ENCODE peak calls at places on chromosomes 4 and X, in five cellular contexts. T, B, Q, F and N are unnamed samples.
A peak's percentile ranks its signal among the peaks of the same experiment; 100 is the strongest.

GRCh38 chrX:30690330-30690729 is 37.1 kb downstream of the GK start:
- DNase-seq in B (no peak), F (no peak), T (no peak), Q (no peak), N (no peak)

GRCh38 chr4:63212075-63212474 is 1197.2 kb downstream of the TECRL start:
- DNase-seq in T (no peak), F (no peak), Q (no peak), B (no peak), N (no peak)

GRCh38 chr4:25993564-25994185 is 79.7 kb downstream of the SMIM20 start:
- DNase-seq in Q (peak; percentile 41), T (peak; percentile 35), F (peak; percentile 30), B (no peak), N (peak; percentile 22)

GRCh38 chrX:77003956-77004355 is 443.2 kb upstream of the FGF16 start:
- DNase-seq in B (no peak), Q (no peak), T (no peak), F (no peak), N (no peak)

GRCh38 chrX:10783451-10783995 is 163.1 kb upstream of the MID1 start:
- DNase-seq in B (no peak), T (no peak), Q (no peak), F (no peak), N (no peak)

GRCh38 chr4:1207603-1208265 is 35.4 kb upstream of the SPON2 start:
- DNase-seq in F (no peak), Q (peak; percentile 63), B (no peak), T (no peak), N (no peak)

GRCh38 chr4:186936496-186937375 is 213.1 kb upstream of the FAT1 start:
- DNase-seq in F (no peak), T (peak; percentile 95), B (no peak), Q (no peak), N (no peak)

GRCh38 chr4:94451669-94452475 is at the start of gene PDLIM5:
- DNase-seq in B (peak; percentile 66), Q (peak; percentile 98), F (peak; percentile 78), T (peak; percentile 80), N (peak; percentile 82)

GRCh38 chr4:185343726-185344581 is 51.8 kb downstream of the LRP2BP start:
- DNase-seq in F (no peak), B (no peak), T (no peak), Q (peak; percentile 66), N (no peak)

GRCh38 chr4:142812091-142812490 is 34.0 kb downstream of the INPP4B start:
- DNase-seq in T (no peak), F (no peak), B (no peak), Q (no peak), N (no peak)

GRCh38 chr4:2402453-2402852 is 16.0 kb downstream of the ZFYVE28 start:
- DNase-seq in Q (no peak), T (no peak), B (no peak), F (no peak), N (no peak)

GRCh38 chr4:42767669-42768068 is 110.8 kb upstream of the ATP8A1 start:
- DNase-seq in Q (no peak), T (no peak), F (no peak), B (no peak), N (no peak)

GRCh38 chr4:147578611-147579010 is 38.6 kb upstream of the TMEM184C start:
- DNase-seq in F (no peak), B (no peak), T (no peak), Q (no peak), N (no peak)

GRCh38 chr4:25702848-25703247 is 47.2 kb downstream of the SLC34A2 start:
- DNase-seq in Q (no peak), F (no peak), T (no peak), B (no peak), N (no peak)

GRCh38 chrX:18668468-18668867 is 3.4 kb downstream of the RS1 start:
- DNase-seq in T (no peak), B (peak; percentile 19), Q (no peak), F (no peak), N (no peak)

GRCh38 chrX:38192007-38192625 is 28.6 kb downstream of the SRPX start:
- DNase-seq in T (no peak), B (no peak), Q (peak; percentile 37), F (no peak), N (no peak)

GRCh38 chr4:19438228-19438627 is 813.5 kb upstream of the SLIT2 start:
- DNase-seq in Q (no peak), B (no peak), T (no peak), F (no peak), N (no peak)

GRCh38 chr4:16018061-16018676 is 55.2 kb upstream of the FGFBP2 start:
- DNase-seq in T (no peak), F (no peak), B (no peak), Q (no peak), N (no peak)

GRCh38 chr4:55386073-55386472 is 9.7 kb upstream of the TMEM165 start:
- DNase-seq in Q (peak; percentile 53), B (no peak), T (peak; percentile 13), F (no peak), N (no peak)

GRCh38 chr4:21949073-21949457 is 493 bp upstream of the KCNIP4 start:
- DNase-seq in T (no peak), B (no peak), Q (no peak), F (no peak), N (no peak)

GRCh38 chr4:161822174-161822573 is 341.6 kb downstream of the FSTL5 start:
- DNase-seq in T (no peak), F (no peak), B (no peak), Q (no peak), N (no peak)
- TF ChIP-seq TAF1 in T (no peak), F (no peak), B (no peak), Q (no peak), N (no peak)

DNA sequence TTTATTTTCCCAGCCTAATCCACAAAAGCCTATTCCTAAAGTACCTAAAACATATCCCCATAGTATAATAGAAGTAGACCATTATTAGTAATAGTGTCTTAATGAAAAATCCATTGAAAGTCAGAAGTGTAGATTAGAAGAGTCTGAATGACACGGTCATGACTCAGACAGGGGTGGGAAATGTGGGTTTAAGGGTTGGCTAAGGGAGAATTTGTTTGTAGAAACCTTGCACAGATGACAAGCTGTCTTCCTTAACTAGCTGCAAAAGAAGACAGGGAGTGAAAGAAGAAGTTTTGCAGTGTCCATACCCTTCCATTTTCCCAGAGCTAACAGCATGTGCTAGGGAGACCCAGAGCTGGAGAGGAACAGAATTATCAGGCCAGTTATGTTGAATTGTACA is 242.7 kb upstream of the ETNPPL start:
- DNase-seq in B (no peak), Q (no peak), T (no peak), F (no peak), N (no peak)
- TF ChIP-seq TAF1 in B (no peak), Q (no peak), T (no peak), F (no peak), N (no peak)

GRCh38 chr4:165684177-165684870 is 188.7 kb upstream of the TLL1 start:
- DNase-seq in T (no peak), F (no peak), B (no peak), Q (no peak), N (no peak)
- TF ChIP-seq TAF1 in T (no peak), F (no peak), B (no peak), Q (no peak), N (no peak)

GRCh38 chr4:139963708-139964107 is 190.3 kb downstream of the MAML3 start:
- DNase-seq in B (no peak), F (no peak), T (no peak), Q (no peak), N (no peak)
- TF ChIP-seq TAF1 in B (no peak), F (no peak), T (no peak), Q (no peak), N (no peak)

DNA sequence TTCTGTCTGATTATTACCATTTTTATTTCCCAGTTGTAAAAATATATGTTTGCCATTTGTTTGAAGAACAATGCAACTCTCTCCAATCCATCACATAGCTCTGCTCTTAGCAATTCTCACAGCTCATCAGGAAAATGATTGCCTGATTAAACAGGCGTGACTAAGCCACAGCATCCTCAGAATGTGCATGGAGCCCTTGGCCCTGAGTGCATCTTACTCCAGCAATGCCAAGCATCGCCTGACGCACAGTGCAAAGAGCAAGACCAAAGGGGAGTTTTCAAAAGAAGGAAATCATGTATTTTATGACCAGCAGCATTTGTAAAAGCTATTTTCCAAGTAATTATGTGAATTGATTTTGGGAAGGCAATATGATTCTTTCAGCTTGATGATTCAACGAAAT is 137.9 kb upstream of the FAM9B start:
- DNase-seq in F (no peak), Q (no peak), T (no peak), B (no peak), N (no peak)
- TF ChIP-seq TAF1 in F (no peak), Q (no peak), T (no peak), B (no peak), N (no peak)

GRCh38 chrX:28498658-28499057 is 88.6 kb upstream of the IL1RAPL1 start:
- DNase-seq in T (no peak), B (no peak), F (no peak), Q (no peak), N (no peak)
- TF ChIP-seq TAF1 in T (no peak), B (no peak), F (no peak), Q (no peak), N (no peak)

GRCh38 chr4:173752610-173753009 is 222.6 kb upstream of the HAND2 start:
- DNase-seq in T (peak; percentile 18), B (no peak), Q (no peak), F (no peak), N (no peak)
- TF ChIP-seq TAF1 in T (no peak), B (no peak), Q (no peak), F (no peak), N (no peak)

GRCh38 chr4:13657016-13657415 is 29.5 kb upstream of the BOD1L1 start:
- DNase-seq in B (no peak), F (no peak), Q (no peak), T (no peak), N (no peak)
- TF ChIP-seq TAF1 in B (no peak), F (no peak), Q (no peak), T (no peak), N (no peak)